ENCODE peak calls at places on chromosome 10, in five cellular contexts. C is HTR-8/SVneo, S is activated T-cell treated with anti-CD3 and anti-CD28 coated beads for 48 hours, F is sigmoid colon, P is NCI-H774. O is an unnamed sample.

GRCh38 chr10:48745662-48746245 is 61.1 kb downstream of the WDFY4 start:
- DNase-seq in C (no peak), S (no peak), F (no peak), P (no peak), O (no peak)

GRCh38 chr10:103554488-103555320 is 61.2 kb downstream of the NEURL1 start:
- DNase-seq in C (peak), S (no peak), F (peak), P (peak), O (peak)

GRCh38 chr10:129970404-129971364 is 6.6 kb upstream of the EBF3 start:
- DNase-seq in C (no peak), S (no peak), F (peak), P (no peak), O (no peak)

GRCh38 chr10:58044072-58044471 is 223.6 kb downstream of the IPMK start:
- DNase-seq in C (peak), S (no peak), F (no peak), P (no peak), O (peak)

GRCh38 chr10:3452234-3452633 is 279.7 kb upstream of the PITRM1 start:
- DNase-seq in C (peak), S (no peak), F (no peak), P (no peak), O (peak)

GRCh38 chr10:118958984-118959916 is 70.3 kb upstream of the NANOS1 start:
- DNase-seq in C (peak), S (no peak), F (peak), P (no peak), O (peak)

GRCh38 chr10:22410394-22410793 is 65.1 kb downstream of the SPAG6 start:
- DNase-seq in C (no peak), S (no peak), F (no peak), P (no peak), O (no peak)

GRCh38 chr10:122882798-122883197 is 3.4 kb upstream of the FAM24B start:
- DNase-seq in C (no peak), S (no peak), F (no peak), P (no peak), O (no peak)

GRCh38 chr10:17787087-17787942 is 21.8 kb upstream of the MRC1 start:
- DNase-seq in C (peak), S (no peak), F (no peak), P (no peak), O (peak)

GRCh38 chr10:24457661-24458318 is 248.9 kb downstream of the KIAA1217 start:
- DNase-seq in C (no peak), S (no peak), F (no peak), P (no peak), O (no peak)

GRCh38 chr10:22630229-22631174 is 83.9 kb downstream of the PIP4K2A start:
- DNase-seq in C (no peak), S (no peak), F (no peak), P (no peak), O (peak)